ENCODE peak calls at places on chromosomes 13 and 19, in six cellular contexts. One of them, this sample, is unnamed.

GRCh38 chr13:99119686-99120085 is 81.0 kb upstream of the UBAC2 start:
- DNase-seq in SIG-M5: no peak
- DNase-seq in cardiac fibroblast: no peak
- DNase-seq in NCI-H748 treated with DMSO at 0.1 percent for 48 hours: no peak
- DNase-seq in dorsolateral prefrontal cortex: no peak
- DNase-seq in cardiac muscle cell: no peak
- DNase-seq in this sample: no peak

GRCh38 chr19:36152061-36152885 is at the start of gene COX7A1:
- DNase-seq in SIG-M5: no peak
- DNase-seq in cardiac fibroblast: peak
- DNase-seq in NCI-H748 treated with DMSO at 0.1 percent for 48 hours: no peak
- DNase-seq in dorsolateral prefrontal cortex: peak
- DNase-seq in cardiac muscle cell: peak
- DNase-seq in this sample: no peak

GRCh38 chr19:11410682-11411081 is 8.4 kb downstream of the RGL3 start:
- DNase-seq in SIG-M5: no peak
- DNase-seq in cardiac fibroblast: no peak
- DNase-seq in NCI-H748 treated with DMSO at 0.1 percent for 48 hours: no peak
- DNase-seq in dorsolateral prefrontal cortex: no peak
- DNase-seq in cardiac muscle cell: no peak
- DNase-seq in this sample: no peak

GRCh38 chr19:18259848-18260247 is 14.4 kb downstream of the IQCN start:
- DNase-seq in SIG-M5: no peak
- DNase-seq in cardiac fibroblast: no peak
- DNase-seq in NCI-H748 treated with DMSO at 0.1 percent for 48 hours: no peak
- DNase-seq in dorsolateral prefrontal cortex: no peak
- DNase-seq in cardiac muscle cell: peak
- DNase-seq in this sample: no peak

GRCh38 chr13:78410164-78410563 is 193.2 kb downstream of the POU4F1 start:
- DNase-seq in SIG-M5: no peak
- DNase-seq in cardiac fibroblast: no peak
- DNase-seq in NCI-H748 treated with DMSO at 0.1 percent for 48 hours: no peak
- DNase-seq in dorsolateral prefrontal cortex: no peak
- DNase-seq in cardiac muscle cell: no peak
- DNase-seq in this sample: no peak

GRCh38 chr19:3986260-3987041 is 1.2 kb upstream of the EEF2 start:
- DNase-seq in SIG-M5: peak
- DNase-seq in cardiac fibroblast: peak
- DNase-seq in NCI-H748 treated with DMSO at 0.1 percent for 48 hours: peak
- DNase-seq in dorsolateral prefrontal cortex: no peak
- DNase-seq in cardiac muscle cell: peak
- DNase-seq in this sample: peak

GRCh38 chr19:23415034-23415433 is 19.8 kb upstream of the ZNF91 start:
- DNase-seq in SIG-M5: no peak
- DNase-seq in cardiac fibroblast: no peak
- DNase-seq in NCI-H748 treated with DMSO at 0.1 percent for 48 hours: no peak
- DNase-seq in dorsolateral prefrontal cortex: no peak
- DNase-seq in cardiac muscle cell: no peak
- DNase-seq in this sample: no peak

GRCh38 chr13:109781384-109782065 is 4.9 kb downstream of the IRS2 start:
- DNase-seq in SIG-M5: no peak
- DNase-seq in cardiac fibroblast: peak
- DNase-seq in NCI-H748 treated with DMSO at 0.1 percent for 48 hours: peak
- DNase-seq in dorsolateral prefrontal cortex: no peak
- DNase-seq in cardiac muscle cell: no peak
- DNase-seq in this sample: no peak

GRCh38 chr19:54432144-54432738 is 16.8 kb upstream of the LENG8 start:
- DNase-seq in SIG-M5: no peak
- DNase-seq in cardiac fibroblast: no peak
- DNase-seq in NCI-H748 treated with DMSO at 0.1 percent for 48 hours: no peak
- DNase-seq in dorsolateral prefrontal cortex: no peak
- DNase-seq in cardiac muscle cell: no peak
- DNase-seq in this sample: no peak

GRCh38 chr13:80988752-80989151 is 647.8 kb upstream of the SPRY2 start:
- DNase-seq in SIG-M5: no peak
- DNase-seq in cardiac fibroblast: no peak
- DNase-seq in NCI-H748 treated with DMSO at 0.1 percent for 48 hours: no peak
- DNase-seq in dorsolateral prefrontal cortex: peak
- DNase-seq in cardiac muscle cell: no peak
- DNase-seq in this sample: no peak

GRCh38 chr13:52686381-52686780 is 33.7 kb downstream of the SUGT1 start:
- DNase-seq in SIG-M5: no peak
- DNase-seq in cardiac fibroblast: no peak
- DNase-seq in NCI-H748 treated with DMSO at 0.1 percent for 48 hours: no peak
- DNase-seq in dorsolateral prefrontal cortex: no peak
- DNase-seq in cardiac muscle cell: no peak
- DNase-seq in this sample: no peak

GRCh38 chr13:38223093-38223492 is 126.6 kb upstream of the UFM1 start:
- DNase-seq in SIG-M5: no peak
- DNase-seq in cardiac fibroblast: peak
- DNase-seq in NCI-H748 treated with DMSO at 0.1 percent for 48 hours: peak
- DNase-seq in dorsolateral prefrontal cortex: no peak
- DNase-seq in cardiac muscle cell: peak
- DNase-seq in this sample: no peak

GRCh38 chr19:7641288-7642276 is 4.7 kb downstream of the STXBP2 start:
- DNase-seq in SIG-M5: no peak
- DNase-seq in cardiac fibroblast: no peak
- DNase-seq in NCI-H748 treated with DMSO at 0.1 percent for 48 hours: no peak
- DNase-seq in dorsolateral prefrontal cortex: no peak
- DNase-seq in cardiac muscle cell: no peak
- DNase-seq in this sample: no peak

GRCh38 chr19:1252221-1252817 is 3.9 kb downstream of the MIDN start:
- DNase-seq in SIG-M5: no peak
- DNase-seq in cardiac fibroblast: peak
- DNase-seq in NCI-H748 treated with DMSO at 0.1 percent for 48 hours: no peak
- DNase-seq in dorsolateral prefrontal cortex: peak
- DNase-seq in cardiac muscle cell: peak
- DNase-seq in this sample: no peak

GRCh38 chr19:35975608-35976214 is 19.3 kb upstream of the SDHAF1 start:
- DNase-seq in SIG-M5: no peak
- DNase-seq in cardiac fibroblast: no peak
- DNase-seq in NCI-H748 treated with DMSO at 0.1 percent for 48 hours: no peak
- DNase-seq in dorsolateral prefrontal cortex: no peak
- DNase-seq in cardiac muscle cell: peak
- DNase-seq in this sample: no peak

GRCh38 chr19:49348305-49349188 is 13.3 kb downstream of the CD37 start:
- DNase-seq in SIG-M5: no peak
- DNase-seq in cardiac fibroblast: no peak
- DNase-seq in NCI-H748 treated with DMSO at 0.1 percent for 48 hours: no peak
- DNase-seq in dorsolateral prefrontal cortex: no peak
- DNase-seq in cardiac muscle cell: no peak
- DNase-seq in this sample: no peak

GRCh38 chr19:49443366-49444099 is 2.2 kb upstream of the SLC17A7 start:
- DNase-seq in SIG-M5: peak
- DNase-seq in cardiac fibroblast: peak
- DNase-seq in NCI-H748 treated with DMSO at 0.1 percent for 48 hours: peak
- DNase-seq in dorsolateral prefrontal cortex: peak
- DNase-seq in cardiac muscle cell: peak
- DNase-seq in this sample: peak

GRCh38 chr19:15779756-15780476 is 7.5 kb upstream of the OR10H5 start:
- DNase-seq in SIG-M5: no peak
- DNase-seq in cardiac fibroblast: peak
- DNase-seq in NCI-H748 treated with DMSO at 0.1 percent for 48 hours: no peak
- DNase-seq in dorsolateral prefrontal cortex: peak
- DNase-seq in cardiac muscle cell: peak
- DNase-seq in this sample: no peak

GRCh38 chr13:85549819-85550218 is 249.4 kb downstream of the SLITRK6 start:
- DNase-seq in SIG-M5: no peak
- DNase-seq in cardiac fibroblast: no peak
- DNase-seq in NCI-H748 treated with DMSO at 0.1 percent for 48 hours: no peak
- DNase-seq in dorsolateral prefrontal cortex: no peak
- DNase-seq in cardiac muscle cell: no peak
- DNase-seq in this sample: no peak

GRCh38 chr13:102881819-102882686 is 36.2 kb downstream of the ERCC5 start:
- DNase-seq in SIG-M5: no peak
- DNase-seq in cardiac fibroblast: no peak
- DNase-seq in NCI-H748 treated with DMSO at 0.1 percent for 48 hours: no peak
- DNase-seq in dorsolateral prefrontal cortex: no peak
- DNase-seq in cardiac muscle cell: no peak
- DNase-seq in this sample: no peak

GRCh38 chr19:16293133-16294085 is 31.2 kb upstream of the KLF2 start:
- DNase-seq in SIG-M5: peak
- DNase-seq in cardiac fibroblast: peak
- DNase-seq in NCI-H748 treated with DMSO at 0.1 percent for 48 hours: no peak
- DNase-seq in dorsolateral prefrontal cortex: no peak
- DNase-seq in cardiac muscle cell: peak
- DNase-seq in this sample: no peak

GRCh38 chr13:100019780-100020356 is 38.3 kb downstream of the ZIC2 start:
- DNase-seq in SIG-M5: no peak
- DNase-seq in cardiac fibroblast: no peak
- DNase-seq in NCI-H748 treated with DMSO at 0.1 percent for 48 hours: no peak
- DNase-seq in dorsolateral prefrontal cortex: no peak
- DNase-seq in cardiac muscle cell: no peak
- DNase-seq in this sample: no peak

GRCh38 chr19:5539431-5539833 is 28.3 kb downstream of the TINCR start:
- DNase-seq in SIG-M5: no peak
- DNase-seq in cardiac fibroblast: no peak
- DNase-seq in NCI-H748 treated with DMSO at 0.1 percent for 48 hours: no peak
- DNase-seq in dorsolateral prefrontal cortex: peak
- DNase-seq in cardiac muscle cell: no peak
- DNase-seq in this sample: peak

GRCh38 chr19:7670150-7670784 is 1.4 kb downstream of the RETN start:
- DNase-seq in SIG-M5: no peak
- DNase-seq in cardiac fibroblast: no peak
- DNase-seq in NCI-H748 treated with DMSO at 0.1 percent for 48 hours: no peak
- DNase-seq in dorsolateral prefrontal cortex: peak
- DNase-seq in cardiac muscle cell: peak
- DNase-seq in this sample: no peak

GRCh38 chr19:1237754-1238372 is at the start of gene CBARP:
- DNase-seq in SIG-M5: no peak
- DNase-seq in cardiac fibroblast: peak
- DNase-seq in NCI-H748 treated with DMSO at 0.1 percent for 48 hours: no peak
- DNase-seq in dorsolateral prefrontal cortex: no peak
- DNase-seq in cardiac muscle cell: peak
- DNase-seq in this sample: no peak

GRCh38 chr19:12913871-12914690 is 5.0 kb downstream of the SYCE2 start:
- DNase-seq in SIG-M5: peak
- DNase-seq in cardiac fibroblast: peak
- DNase-seq in NCI-H748 treated with DMSO at 0.1 percent for 48 hours: no peak
- DNase-seq in dorsolateral prefrontal cortex: no peak
- DNase-seq in cardiac muscle cell: peak
- DNase-seq in this sample: no peak

GRCh38 chr13:79678100-79678499 is 197.1 kb downstream of the NDFIP2 start:
- DNase-seq in SIG-M5: no peak
- DNase-seq in cardiac fibroblast: no peak
- DNase-seq in NCI-H748 treated with DMSO at 0.1 percent for 48 hours: no peak
- DNase-seq in dorsolateral prefrontal cortex: no peak
- DNase-seq in cardiac muscle cell: peak
- DNase-seq in this sample: no peak

GRCh38 chr19:19205416-19206410 is 2.5 kb upstream of the NR2C2AP start:
- DNase-seq in SIG-M5: no peak
- DNase-seq in cardiac fibroblast: no peak
- DNase-seq in NCI-H748 treated with DMSO at 0.1 percent for 48 hours: no peak
- DNase-seq in dorsolateral prefrontal cortex: peak
- DNase-seq in cardiac muscle cell: no peak
- DNase-seq in this sample: no peak

GRCh38 chr13:75635621-75636338 is at the start of gene LMO7:
- DNase-seq in SIG-M5: no peak
- DNase-seq in cardiac fibroblast: peak
- DNase-seq in NCI-H748 treated with DMSO at 0.1 percent for 48 hours: peak
- DNase-seq in dorsolateral prefrontal cortex: no peak
- DNase-seq in cardiac muscle cell: peak
- DNase-seq in this sample: no peak

GRCh38 chr13:36124236-36124822 is 6.9 kb downstream of the DCLK1 start:
- DNase-seq in SIG-M5: no peak
- DNase-seq in cardiac fibroblast: peak
- DNase-seq in NCI-H748 treated with DMSO at 0.1 percent for 48 hours: no peak
- DNase-seq in dorsolateral prefrontal cortex: no peak
- DNase-seq in cardiac muscle cell: peak
- DNase-seq in this sample: no peak

GRCh38 chr13:95784161-95784880 is 107.4 kb downstream of the DNAJC3 start:
- DNase-seq in SIG-M5: no peak
- DNase-seq in cardiac fibroblast: peak
- DNase-seq in NCI-H748 treated with DMSO at 0.1 percent for 48 hours: no peak
- DNase-seq in dorsolateral prefrontal cortex: no peak
- DNase-seq in cardiac muscle cell: peak
- DNase-seq in this sample: no peak

GRCh38 chr19:17159466-17160393 is 55.4 kb upstream of the USE1 start:
- DNase-seq in SIG-M5: no peak
- DNase-seq in cardiac fibroblast: no peak
- DNase-seq in NCI-H748 treated with DMSO at 0.1 percent for 48 hours: no peak
- DNase-seq in dorsolateral prefrontal cortex: no peak
- DNase-seq in cardiac muscle cell: no peak
- DNase-seq in this sample: no peak

GRCh38 chr13:67662997-67663396 is 432.9 kb upstream of the PCDH9 start:
- DNase-seq in SIG-M5: no peak
- DNase-seq in cardiac fibroblast: no peak
- DNase-seq in NCI-H748 treated with DMSO at 0.1 percent for 48 hours: no peak
- DNase-seq in dorsolateral prefrontal cortex: no peak
- DNase-seq in cardiac muscle cell: no peak
- DNase-seq in this sample: peak

GRCh38 chr13:28718186-28718537 is 608 bp downstream of the SLC46A3 start:
- DNase-seq in SIG-M5: no peak
- DNase-seq in cardiac fibroblast: peak
- DNase-seq in NCI-H748 treated with DMSO at 0.1 percent for 48 hours: no peak
- DNase-seq in dorsolateral prefrontal cortex: no peak
- DNase-seq in cardiac muscle cell: peak
- DNase-seq in this sample: no peak

GRCh38 chr19:30857388-30857787 is 485.2 kb downstream of the ZNF536 start:
- DNase-seq in SIG-M5: no peak
- DNase-seq in cardiac fibroblast: no peak
- DNase-seq in NCI-H748 treated with DMSO at 0.1 percent for 48 hours: no peak
- DNase-seq in dorsolateral prefrontal cortex: no peak
- DNase-seq in cardiac muscle cell: no peak
- DNase-seq in this sample: no peak

GRCh38 chr19:17739121-17739875 is 12.0 kb upstream of the FCHO1 start:
- DNase-seq in SIG-M5: no peak
- DNase-seq in cardiac fibroblast: peak
- DNase-seq in NCI-H748 treated with DMSO at 0.1 percent for 48 hours: no peak
- DNase-seq in dorsolateral prefrontal cortex: no peak
- DNase-seq in cardiac muscle cell: peak
- DNase-seq in this sample: no peak

GRCh38 chr19:42255766-42256750 is 1.1 kb upstream of the ERF start:
- DNase-seq in SIG-M5: no peak
- DNase-seq in cardiac fibroblast: peak
- DNase-seq in NCI-H748 treated with DMSO at 0.1 percent for 48 hours: peak
- DNase-seq in dorsolateral prefrontal cortex: no peak
- DNase-seq in cardiac muscle cell: peak
- DNase-seq in this sample: peak

GRCh38 chr19:46685189-46685588 is 24.2 kb upstream of the DACT3 start:
- DNase-seq in SIG-M5: no peak
- DNase-seq in cardiac fibroblast: no peak
- DNase-seq in NCI-H748 treated with DMSO at 0.1 percent for 48 hours: no peak
- DNase-seq in dorsolateral prefrontal cortex: no peak
- DNase-seq in cardiac muscle cell: no peak
- DNase-seq in this sample: no peak

GRCh38 chr13:45333973-45334922 is 6.7 kb downstream of the TPT1 start:
- DNase-seq in SIG-M5: no peak
- DNase-seq in cardiac fibroblast: peak
- DNase-seq in NCI-H748 treated with DMSO at 0.1 percent for 48 hours: no peak
- DNase-seq in dorsolateral prefrontal cortex: no peak
- DNase-seq in cardiac muscle cell: peak
- DNase-seq in this sample: no peak